ENCODE peak calls at places on chromosomes 12 and 14, in four cellular contexts. G, Y, R and T are unnamed samples.

GRCh38 chr12:4027412-4027811 is 154.2 kb upstream of the PARP11 start:
- DNase-seq in G (no peak), Y (peak; percentile 48), R (no peak), T (no peak)

GRCh38 chr12:51848843-51849735 is 571 bp upstream of the FIGNL2 start:
- DNase-seq in R (no peak), Y (no peak), G (no peak), T (no peak)

GRCh38 chr12:77232045-77232444 is 166.7 kb upstream of the E2F7 start:
- DNase-seq in R (no peak), Y (no peak), G (no peak), T (no peak)

GRCh38 chr12:9646794-9647622 is 22.5 kb upstream of the CLEC2D start:
- DNase-seq in G (no peak), R (no peak), Y (no peak), T (no peak)

GRCh38 chr12:124916370-124917134 is 2.1 kb upstream of the UBC start:
- DNase-seq in R (no peak), Y (no peak), G (no peak), T (peak; percentile 80)

GRCh38 chr14:75430106-75430505 is 2.3 kb downstream of the JDP2 start:
- DNase-seq in R (no peak), G (no peak), Y (no peak), T (peak; percentile 67)

GRCh38 chr14:20644520-20644919 is 3.0 kb upstream of the OR6S1 start:
- DNase-seq in G (no peak), R (no peak), Y (no peak), T (no peak)

GRCh38 chr14:71815110-71815509 is 117.1 kb upstream of the RGS6 start:
- DNase-seq in Y (no peak), G (no peak), R (no peak), T (no peak)

GRCh38 chr14:69092840-69093422 is 60.0 kb downstream of the DCAF5 start:
- DNase-seq in R (no peak), G (no peak), Y (no peak), T (no peak)

GRCh38 chr12:53376747-53377146 is 3.2 kb upstream of the SP1 start:
- DNase-seq in R (no peak), G (no peak), Y (no peak), T (no peak)

GRCh38 chr12:120652671-120653435 is 12.4 kb downstream of the CABP1 start:
- DNase-seq in R (no peak), G (no peak), Y (no peak), T (peak; percentile 54)

GRCh38 chr12:4257442-4257841 is 16.1 kb upstream of the CCND2 start:
- DNase-seq in Y (no peak), R (no peak), G (no peak), T (no peak)

GRCh38 chr12:47110011-47110541 is 30.3 kb upstream of the AMIGO2 start:
- DNase-seq in G (no peak), R (no peak), Y (no peak), T (no peak)

GRCh38 chr14:98899441-98899840 is 372.6 kb downstream of the BCL11B start:
- DNase-seq in G (no peak), R (no peak), Y (no peak), T (no peak)

GRCh38 chr12:68856510-68856909 is 48.5 kb downstream of the MDM2 start:
- DNase-seq in G (no peak), Y (no peak), R (peak; percentile 79), T (no peak)

GRCh38 chr12:49367381-49368239 is at the start of gene SPATS2:
- DNase-seq in G (no peak), R (no peak), Y (no peak), T (peak; percentile 59)

GRCh38 chr12:132560831-132561783 is 49.3 kb downstream of the LRCOL1 start:
- DNase-seq in Y (peak; percentile 53), R (peak; percentile 33), G (peak; percentile 75), T (peak; percentile 52)

GRCh38 chr12:50275545-50275944 is 7.8 kb downstream of the LIMA1 start:
- DNase-seq in Y (no peak), R (no peak), G (no peak), T (peak; percentile 27)

GRCh38 chr12:110670161-110670701 is 18.7 kb downstream of the HVCN1 start:
- DNase-seq in Y (peak; percentile 17), G (no peak), R (no peak), T (no peak)

GRCh38 chr14:59688224-59689170 is 111.9 kb upstream of the CCDC175 start:
- DNase-seq in G (no peak), Y (no peak), R (no peak), T (peak; percentile 72)